ENCODE peak calls at places on chromosomes 4 and X, in eight cellular contexts. One of them, this sample, is unnamed. For H3K27me3, the result is how much of the 10 kb centered on the place peaks cover.

GRCh38 chr4:37661643-37662221 is 24.4 kb downstream of the RELL1 start:
- DNase-seq in IMR-90: peak
- DNase-seq in sigmoid colon: no peak
- DNase-seq in heart left ventricle: no peak
- DNase-seq in brain microvascular endothelial cell: peak
- DNase-seq in uterus: no peak
- DNase-seq in CD8-positive, alpha-beta memory T cell: no peak
- DNase-seq in endodermal cell: no peak
- DNase-seq in this sample: peak

GRCh38 chr4:102302762-102303161 is 42.5 kb downstream of the SLC39A8 start:
- DNase-seq in IMR-90: no peak
- DNase-seq in sigmoid colon: no peak
- DNase-seq in heart left ventricle: no peak
- DNase-seq in brain microvascular endothelial cell: no peak
- DNase-seq in uterus: no peak
- DNase-seq in CD8-positive, alpha-beta memory T cell: no peak
- DNase-seq in endodermal cell: no peak
- DNase-seq in this sample: no peak

GRCh38 chr4:56575820-56576429 is 70.3 kb downstream of the ARL9 start:
- DNase-seq in IMR-90: peak
- DNase-seq in sigmoid colon: no peak
- DNase-seq in heart left ventricle: no peak
- DNase-seq in brain microvascular endothelial cell: no peak
- DNase-seq in uterus: no peak
- DNase-seq in CD8-positive, alpha-beta memory T cell: no peak
- DNase-seq in endodermal cell: no peak
- DNase-seq in this sample: peak

GRCh38 chrX:107135076-107135964 is 16.7 kb upstream of the RBM41 start:
- DNase-seq in IMR-90: peak
- DNase-seq in sigmoid colon: no peak
- DNase-seq in heart left ventricle: no peak
- DNase-seq in brain microvascular endothelial cell: peak
- DNase-seq in uterus: no peak
- DNase-seq in CD8-positive, alpha-beta memory T cell: no peak
- DNase-seq in endodermal cell: no peak
- DNase-seq in this sample: peak

GRCh38 chrX:45324941-45325340 is 124.3 kb upstream of the DIPK2B start:
- DNase-seq in IMR-90: peak
- DNase-seq in sigmoid colon: no peak
- DNase-seq in heart left ventricle: no peak
- DNase-seq in brain microvascular endothelial cell: peak
- DNase-seq in uterus: no peak
- DNase-seq in CD8-positive, alpha-beta memory T cell: no peak
- DNase-seq in endodermal cell: no peak
- DNase-seq in this sample: no peak

GRCh38 chr4:48899950-48900349 is 6.6 kb downstream of the OCIAD2 start:
- DNase-seq in IMR-90: peak
- DNase-seq in sigmoid colon: no peak
- DNase-seq in heart left ventricle: no peak
- DNase-seq in brain microvascular endothelial cell: peak
- DNase-seq in uterus: no peak
- DNase-seq in CD8-positive, alpha-beta memory T cell: no peak
- DNase-seq in endodermal cell: no peak
- DNase-seq in this sample: no peak

GRCh38 chr4:123631699-123632098 is 235.1 kb downstream of the SPRY1 start:
- DNase-seq in IMR-90: peak
- DNase-seq in sigmoid colon: no peak
- DNase-seq in heart left ventricle: no peak
- DNase-seq in brain microvascular endothelial cell: no peak
- DNase-seq in uterus: no peak
- DNase-seq in CD8-positive, alpha-beta memory T cell: no peak
- DNase-seq in endodermal cell: no peak
- DNase-seq in this sample: peak

GRCh38 chr4:80073362-80074008 is 456 bp upstream of the ANTXR2 start:
- DNase-seq in IMR-90: no peak
- DNase-seq in sigmoid colon: no peak
- DNase-seq in heart left ventricle: no peak
- DNase-seq in brain microvascular endothelial cell: no peak
- DNase-seq in uterus: no peak
- DNase-seq in CD8-positive, alpha-beta memory T cell: no peak
- DNase-seq in endodermal cell: no peak
- DNase-seq in this sample: no peak

GRCh38 chr4:77990456-77990855 is 66.7 kb upstream of the FRAS1 start:
- DNase-seq in IMR-90: no peak
- DNase-seq in sigmoid colon: no peak
- DNase-seq in heart left ventricle: no peak
- DNase-seq in brain microvascular endothelial cell: no peak
- DNase-seq in uterus: no peak
- DNase-seq in CD8-positive, alpha-beta memory T cell: no peak
- DNase-seq in endodermal cell: no peak
- DNase-seq in this sample: no peak

GRCh38 chrX:47191331-47191730 is 2.3 kb upstream of the UBA1 start:
- DNase-seq in IMR-90: no peak
- DNase-seq in sigmoid colon: no peak
- DNase-seq in heart left ventricle: no peak
- DNase-seq in brain microvascular endothelial cell: no peak
- DNase-seq in uterus: no peak
- DNase-seq in CD8-positive, alpha-beta memory T cell: peak
- DNase-seq in endodermal cell: peak
- DNase-seq in this sample: peak

GRCh38 chr4:145481942-145482208 is 222 bp downstream of the SMAD1 start:
- DNase-seq in IMR-90: no peak
- DNase-seq in sigmoid colon: no peak
- DNase-seq in heart left ventricle: no peak
- DNase-seq in brain microvascular endothelial cell: no peak
- DNase-seq in uterus: no peak
- DNase-seq in CD8-positive, alpha-beta memory T cell: no peak
- DNase-seq in endodermal cell: no peak
- DNase-seq in this sample: no peak

GRCh38 chr4:138677651-138678202 is 337.9 kb upstream of the NOCT start:
- DNase-seq in IMR-90: no peak
- DNase-seq in sigmoid colon: no peak
- DNase-seq in heart left ventricle: no peak
- DNase-seq in brain microvascular endothelial cell: no peak
- DNase-seq in uterus: no peak
- DNase-seq in CD8-positive, alpha-beta memory T cell: no peak
- DNase-seq in endodermal cell: no peak
- DNase-seq in this sample: peak

GRCh38 chrX:2696698-2697215 is 5.7 kb downstream of the CD99 start:
- DNase-seq in IMR-90: peak
- DNase-seq in sigmoid colon: no peak
- DNase-seq in heart left ventricle: no peak
- DNase-seq in brain microvascular endothelial cell: peak
- DNase-seq in uterus: no peak
- DNase-seq in CD8-positive, alpha-beta memory T cell: no peak
- DNase-seq in endodermal cell: no peak
- DNase-seq in this sample: peak

GRCh38 chr4:87543835-87544461 is 14.8 kb upstream of the SPARCL1 start:
- DNase-seq in IMR-90: peak
- DNase-seq in sigmoid colon: no peak
- DNase-seq in heart left ventricle: peak
- DNase-seq in brain microvascular endothelial cell: peak
- DNase-seq in uterus: peak
- DNase-seq in CD8-positive, alpha-beta memory T cell: no peak
- DNase-seq in endodermal cell: peak
- DNase-seq in this sample: peak

GRCh38 chr4:98626350-98626749 is 32.1 kb downstream of the TSPAN5 start:
- DNase-seq in IMR-90: peak
- DNase-seq in sigmoid colon: no peak
- DNase-seq in heart left ventricle: peak
- DNase-seq in brain microvascular endothelial cell: peak
- DNase-seq in uterus: peak
- DNase-seq in CD8-positive, alpha-beta memory T cell: no peak
- DNase-seq in endodermal cell: peak
- DNase-seq in this sample: peak

GRCh38 chr4:155891058-155891457 is 12.4 kb upstream of the TDO2 start:
- DNase-seq in IMR-90: no peak
- DNase-seq in sigmoid colon: no peak
- DNase-seq in heart left ventricle: no peak
- DNase-seq in brain microvascular endothelial cell: peak
- DNase-seq in uterus: no peak
- DNase-seq in CD8-positive, alpha-beta memory T cell: no peak
- DNase-seq in endodermal cell: no peak
- DNase-seq in this sample: no peak

GRCh38 chr4:76688737-76689078 is 209.2 kb downstream of the SOWAHB start:
- DNase-seq in IMR-90: peak
- DNase-seq in sigmoid colon: no peak
- DNase-seq in heart left ventricle: no peak
- DNase-seq in brain microvascular endothelial cell: no peak
- DNase-seq in uterus: no peak
- DNase-seq in CD8-positive, alpha-beta memory T cell: no peak
- DNase-seq in endodermal cell: no peak
- DNase-seq in this sample: peak

GRCh38 chr4:76690906-76691275 is 207.1 kb downstream of the SOWAHB start:
- DNase-seq in IMR-90: peak
- DNase-seq in sigmoid colon: no peak
- DNase-seq in heart left ventricle: no peak
- DNase-seq in brain microvascular endothelial cell: no peak
- DNase-seq in uterus: no peak
- DNase-seq in CD8-positive, alpha-beta memory T cell: no peak
- DNase-seq in endodermal cell: no peak
- DNase-seq in this sample: peak

GRCh38 chr4:76691767-76692689 is 205.9 kb downstream of the SOWAHB start:
- DNase-seq in IMR-90: no peak
- DNase-seq in sigmoid colon: no peak
- DNase-seq in heart left ventricle: no peak
- DNase-seq in brain microvascular endothelial cell: no peak
- DNase-seq in uterus: no peak
- DNase-seq in CD8-positive, alpha-beta memory T cell: no peak
- DNase-seq in endodermal cell: no peak
- DNase-seq in this sample: no peak

GRCh38 chr4:76687730-76688441 is 210.1 kb downstream of the SOWAHB start:
- DNase-seq in IMR-90: no peak
- DNase-seq in sigmoid colon: no peak
- DNase-seq in heart left ventricle: no peak
- DNase-seq in brain microvascular endothelial cell: no peak
- DNase-seq in uterus: no peak
- DNase-seq in CD8-positive, alpha-beta memory T cell: no peak
- DNase-seq in endodermal cell: peak
- DNase-seq in this sample: no peak

DNA sequence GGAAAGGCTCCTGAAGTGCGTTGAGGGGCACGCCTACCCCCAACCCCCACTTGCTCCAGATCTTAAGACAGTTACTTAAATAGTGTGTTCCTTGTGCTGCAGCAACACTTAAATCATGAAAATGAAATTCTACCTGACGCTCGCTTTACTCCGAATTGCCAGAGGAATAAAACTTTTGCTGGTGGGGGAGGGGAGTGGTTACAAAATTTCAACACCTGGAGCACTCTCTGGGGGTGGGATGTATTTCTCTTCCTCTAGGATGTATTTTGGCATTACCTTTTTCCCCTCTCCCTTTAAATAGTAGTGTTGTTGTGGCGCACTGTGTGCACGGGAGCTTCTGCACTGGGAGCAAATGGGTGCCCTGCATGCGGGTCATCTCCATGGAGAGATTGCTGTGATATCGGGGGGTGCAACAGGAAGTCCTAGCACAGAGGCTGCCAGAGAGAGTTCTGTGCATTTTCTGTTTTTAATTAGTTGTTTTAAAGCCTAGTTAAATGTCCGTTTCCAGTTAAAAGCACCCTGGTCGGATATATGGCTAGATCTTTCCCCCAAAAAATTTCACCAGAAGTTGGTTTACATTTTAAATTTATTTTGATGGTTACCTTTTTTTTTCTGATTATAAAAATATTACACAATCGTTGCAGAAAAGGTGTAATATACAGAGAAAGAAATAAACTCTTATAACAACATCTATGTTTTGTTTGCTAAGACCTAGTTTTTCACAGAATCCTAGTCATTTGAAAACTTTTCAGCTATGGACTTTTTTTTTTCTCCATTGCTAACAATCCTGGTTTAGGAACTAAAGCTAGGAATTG is 207.6 kb downstream of the SOWAHB start:
- DNase-seq in IMR-90: peak
- DNase-seq in sigmoid colon: no peak
- DNase-seq in heart left ventricle: no peak
- DNase-seq in brain microvascular endothelial cell: no peak
- DNase-seq in uterus: no peak
- DNase-seq in CD8-positive, alpha-beta memory T cell: no peak
- DNase-seq in endodermal cell: no peak
- DNase-seq in this sample: peak
- H3K4me3 ChIP-seq in IMR-90: peak
- H3K4me3 ChIP-seq in sigmoid colon: peak
- H3K4me3 ChIP-seq in heart left ventricle: peak
- H3K4me3 ChIP-seq in brain microvascular endothelial cell: peak
- H3K4me3 ChIP-seq in uterus: peak
- H3K4me3 ChIP-seq in CD8-positive, alpha-beta memory T cell: no peak
- H3K4me3 ChIP-seq in endodermal cell: peak
- H3K4me3 ChIP-seq in this sample: peak

GRCh38 chrX:72020788-72021187 is 110.1 kb downstream of the NHSL2 start:
- DNase-seq in IMR-90: no peak
- DNase-seq in sigmoid colon: no peak
- DNase-seq in heart left ventricle: no peak
- DNase-seq in brain microvascular endothelial cell: no peak
- DNase-seq in uterus: no peak
- DNase-seq in CD8-positive, alpha-beta memory T cell: no peak
- DNase-seq in endodermal cell: peak
- DNase-seq in this sample: no peak
- H3K27me3 ChIP-seq in IMR-90: half or more
- H3K27me3 ChIP-seq in sigmoid colon: under half
- H3K27me3 ChIP-seq in heart left ventricle: under half
- H3K27me3 ChIP-seq in brain microvascular endothelial cell: under half
- H3K27me3 ChIP-seq in uterus: under half
- H3K27me3 ChIP-seq in CD8-positive, alpha-beta memory T cell: under half
- H3K27me3 ChIP-seq in endodermal cell: under half
- H3K27me3 ChIP-seq in this sample: under half

DNA sequence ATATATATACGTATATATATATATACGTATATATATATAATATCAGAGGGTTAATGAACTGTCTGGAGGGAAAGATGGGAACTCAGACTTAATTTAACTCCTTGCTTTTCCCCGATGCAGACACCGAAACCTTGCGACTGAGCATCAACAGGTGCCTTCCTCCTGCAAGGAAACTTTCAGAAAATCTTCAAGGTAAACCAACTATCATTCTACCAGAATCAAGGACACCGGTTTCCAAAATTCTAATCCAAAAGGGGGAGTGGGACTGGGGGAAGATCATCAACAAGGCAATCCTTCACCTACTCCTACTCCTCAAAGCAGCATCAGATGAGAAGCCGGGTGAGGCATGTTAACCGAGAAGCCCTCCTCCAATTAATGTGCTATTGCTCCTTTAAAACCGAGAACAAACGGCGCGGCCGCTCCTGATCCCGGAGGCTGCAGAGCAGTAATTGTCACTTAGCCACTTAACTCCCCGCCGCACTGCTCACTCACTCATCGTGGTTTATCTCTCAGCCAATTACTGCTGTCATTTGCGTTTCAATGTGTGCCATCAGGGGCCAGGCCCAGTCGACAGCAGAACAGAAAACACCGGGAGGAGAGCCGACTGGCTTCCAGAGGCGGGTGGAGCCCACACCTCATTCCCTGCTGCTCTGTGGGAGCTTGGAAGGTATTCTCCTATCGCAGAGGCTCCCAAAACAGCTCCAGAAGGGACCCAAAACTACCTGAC is 61.7 kb downstream of the MAML3 start:
- DNase-seq in IMR-90: no peak
- DNase-seq in sigmoid colon: no peak
- DNase-seq in heart left ventricle: peak
- DNase-seq in brain microvascular endothelial cell: no peak
- DNase-seq in uterus: peak
- DNase-seq in CD8-positive, alpha-beta memory T cell: no peak
- DNase-seq in endodermal cell: peak
- DNase-seq in this sample: peak
- H3K4me3 ChIP-seq in IMR-90: peak
- H3K4me3 ChIP-seq in sigmoid colon: peak
- H3K4me3 ChIP-seq in heart left ventricle: peak
- H3K4me3 ChIP-seq in brain microvascular endothelial cell: peak
- H3K4me3 ChIP-seq in uterus: peak
- H3K4me3 ChIP-seq in CD8-positive, alpha-beta memory T cell: no peak
- H3K4me3 ChIP-seq in endodermal cell: peak
- H3K4me3 ChIP-seq in this sample: peak

GRCh38 chr4:121070274-121070673 is 2.1 kb downstream of the NDNF start:
- DNase-seq in IMR-90: no peak
- DNase-seq in sigmoid colon: peak
- DNase-seq in heart left ventricle: no peak
- DNase-seq in brain microvascular endothelial cell: no peak
- DNase-seq in uterus: no peak
- DNase-seq in CD8-positive, alpha-beta memory T cell: no peak
- DNase-seq in endodermal cell: peak
- DNase-seq in this sample: no peak
- H3K27me3 ChIP-seq in IMR-90: half or more
- H3K27me3 ChIP-seq in sigmoid colon: under half
- H3K27me3 ChIP-seq in heart left ventricle: under half
- H3K27me3 ChIP-seq in brain microvascular endothelial cell: half or more
- H3K27me3 ChIP-seq in uterus: under half
- H3K27me3 ChIP-seq in CD8-positive, alpha-beta memory T cell: under half
- H3K27me3 ChIP-seq in endodermal cell: under half
- H3K27me3 ChIP-seq in this sample: under half

This sample was measured in adipocyte.